ENCODE peak calls at places on chromosome 12, in nine cellular contexts. K, U, I, N, S, C, Y, B and J are unnamed samples.

GRCh38 chr12:124284368-124284767 is 10.5 kb upstream of the RFLNA start:
- DNase-seq in K (no peak), U (no peak), I (no peak), N (no peak), S (no peak), C (no peak), Y (no peak), B (no peak), J (no peak)

GRCh38 chr12:63982787-63983186 is 138.3 kb downstream of the SRGAP1 start:
- DNase-seq in K (no peak), U (no peak), I (no peak), N (no peak), S (no peak), C (no peak), Y (no peak), B (no peak), J (no peak)

GRCh38 chr12:112852127-112852526 is 54.6 kb upstream of the OAS1 start:
- DNase-seq in K (no peak), U (no peak), I (no peak), N (no peak), S (no peak), C (no peak), Y (no peak), B (no peak), J (peak)

GRCh38 chr12:54156578-54156977 is 32.2 kb downstream of the SMUG1 start:
- DNase-seq in K (no peak), U (no peak), I (no peak), N (no peak), S (no peak), C (no peak), Y (no peak), B (no peak), J (no peak)

GRCh38 chr12:75685826-75686225 is 174.4 kb upstream of the KRR1 start:
- DNase-seq in K (no peak), U (no peak), I (no peak), N (no peak), S (no peak), C (no peak), Y (no peak), B (no peak), J (no peak)

GRCh38 chr12:124264879-124265278 is 30.0 kb upstream of the RFLNA start:
- DNase-seq in K (no peak), U (no peak), I (no peak), N (no peak), S (no peak), C (no peak), Y (no peak), B (no peak), J (no peak)

GRCh38 chr12:25249951-25250738 is 584 bp downstream of the KRAS start:
- DNase-seq in K (peak), U (peak), I (peak), N (no peak), S (peak), C (peak), Y (peak), B (peak), J (peak)

GRCh38 chr12:88242161-88242925 is 100.2 kb downstream of the TMTC3 start:
- DNase-seq in K (peak), U (peak), I (no peak), N (peak), S (no peak), C (peak), Y (no peak), B (peak), J (peak)

GRCh38 chr12:70843363-70843762 is 77.2 kb downstream of the PTPRR start:
- DNase-seq in K (no peak), U (no peak), I (no peak), N (no peak), S (no peak), C (no peak), Y (no peak), B (no peak), J (no peak)

GRCh38 chr12:14833952-14834351 is 9.4 kb downstream of the ART4 start:
- DNase-seq in K (peak), U (no peak), I (no peak), N (no peak), S (no peak), C (no peak), Y (no peak), B (no peak), J (no peak)

GRCh38 chr12:6866920-6867406 is 368 bp upstream of the TPI1 start:
- DNase-seq in K (no peak), U (no peak), I (peak), N (no peak), S (no peak), C (no peak), Y (no peak), B (no peak), J (peak)

GRCh38 chr12:57992001-57992400 is 50.6 kb downstream of the ATP23 start:
- DNase-seq in K (no peak), U (no peak), I (no peak), N (no peak), S (no peak), C (no peak), Y (no peak), B (no peak), J (no peak)

GRCh38 chr12:15863258-15863835 is 18.8 kb upstream of the STRAP start:
- DNase-seq in K (no peak), U (no peak), I (no peak), N (no peak), S (peak), C (no peak), Y (no peak), B (no peak), J (no peak)

GRCh38 chr12:111202237-111202592 is 166.7 kb downstream of the PHETA1 start:
- DNase-seq in K (no peak), U (no peak), I (no peak), N (no peak), S (no peak), C (no peak), Y (no peak), B (no peak), J (no peak)

GRCh38 chr12:39935275-39935674 is 170.6 kb downstream of the SLC2A13 start:
- DNase-seq in K (peak), U (no peak), I (no peak), N (no peak), S (no peak), C (no peak), Y (no peak), B (peak), J (no peak)

GRCh38 chr12:97309921-97310320 is 152.7 kb upstream of the RMST start:
- DNase-seq in K (no peak), U (no peak), I (no peak), N (no peak), S (no peak), C (no peak), Y (no peak), B (no peak), J (no peak)

GRCh38 chr12:32804301-32804700 is 48.6 kb upstream of the YARS2 start:
- DNase-seq in K (no peak), U (no peak), I (no peak), N (no peak), S (no peak), C (no peak), Y (no peak), B (no peak), J (no peak)

GRCh38 chr12:49253033-49253623 is 11.8 kb upstream of the TUBA1C start:
- DNase-seq in K (peak), U (no peak), I (no peak), N (no peak), S (no peak), C (no peak), Y (no peak), B (no peak), J (no peak)

GRCh38 chr12:122133192-122133950 is 40.6 kb downstream of the IL31 start:
- DNase-seq in K (no peak), U (no peak), I (no peak), N (no peak), S (peak), C (no peak), Y (no peak), B (peak), J (no peak)

GRCh38 chr12:10362828-10363664 is 26.8 kb downstream of the KLRK1 start:
- DNase-seq in K (peak), U (no peak), I (no peak), N (no peak), S (peak), C (no peak), Y (no peak), B (peak), J (no peak)

GRCh38 chr12:90690120-90690519 is 264.9 kb downstream of the CCER1 start:
- DNase-seq in K (no peak), U (no peak), I (no peak), N (no peak), S (no peak), C (no peak), Y (no peak), B (no peak), J (no peak)

DNA sequence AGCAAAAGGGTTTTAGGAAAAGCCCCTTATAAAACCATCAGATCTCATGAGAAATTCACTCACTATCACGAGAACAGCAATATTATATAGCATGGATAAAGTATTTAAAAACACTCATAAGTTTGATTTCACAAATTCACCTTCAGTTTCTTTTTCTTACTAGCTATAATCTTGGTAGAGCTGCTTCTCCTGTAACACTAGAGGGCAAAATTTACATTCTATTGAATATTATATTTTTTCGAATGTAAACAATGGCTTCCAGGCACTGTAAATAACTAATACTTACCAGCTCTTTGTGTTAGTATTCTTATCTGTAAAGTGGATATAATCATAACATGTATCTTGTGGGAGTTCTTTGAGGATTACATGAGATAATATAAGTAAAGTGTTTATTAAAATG is 259.6 kb downstream of the CCER1 start:
- DNase-seq in K (no peak), U (no peak), I (no peak), N (no peak), S (no peak), C (no peak), Y (no peak), B (peak), J (no peak)
- TF ChIP-seq CTCF in K (no peak), U (no peak), I (no peak), N (no peak), S (no peak), C (no peak), Y (no peak), B (peak), J (no peak)

GRCh38 chr12:132602578-132603239 is 7.7 kb downstream of the LRCOL1 start:
- DNase-seq in K (no peak), U (no peak), I (peak), N (no peak), S (no peak), C (peak), Y (no peak), B (peak), J (no peak)
- H3K4me3 ChIP-seq in K (no peak), U (peak), I (peak), N (no peak), S (no peak), C (no peak), Y (no peak), B (no peak), J (no peak)

GRCh38 chr12:116958402-116959197 is 47.9 kb downstream of the FBXW8 start:
- DNase-seq in K (peak), U (no peak), I (no peak), N (no peak), S (no peak), C (no peak), Y (no peak), B (peak), J (no peak)

GRCh38 chr12:116959198-116959460 is 48.4 kb downstream of the FBXW8 start:
- DNase-seq in K (peak), U (no peak), I (no peak), N (no peak), S (no peak), C (no peak), Y (no peak), B (no peak), J (no peak)

GRCh38 chr12:116959845-116960514 is 49.2 kb downstream of the FBXW8 start:
- DNase-seq in K (peak), U (no peak), I (no peak), N (no peak), S (no peak), C (no peak), Y (no peak), B (no peak), J (no peak)

GRCh38 chr12:116954700-116955381 is 44.1 kb downstream of the FBXW8 start:
- DNase-seq in K (no peak), U (no peak), I (peak), N (no peak), S (no peak), C (no peak), Y (peak), B (peak), J (no peak)

DNA sequence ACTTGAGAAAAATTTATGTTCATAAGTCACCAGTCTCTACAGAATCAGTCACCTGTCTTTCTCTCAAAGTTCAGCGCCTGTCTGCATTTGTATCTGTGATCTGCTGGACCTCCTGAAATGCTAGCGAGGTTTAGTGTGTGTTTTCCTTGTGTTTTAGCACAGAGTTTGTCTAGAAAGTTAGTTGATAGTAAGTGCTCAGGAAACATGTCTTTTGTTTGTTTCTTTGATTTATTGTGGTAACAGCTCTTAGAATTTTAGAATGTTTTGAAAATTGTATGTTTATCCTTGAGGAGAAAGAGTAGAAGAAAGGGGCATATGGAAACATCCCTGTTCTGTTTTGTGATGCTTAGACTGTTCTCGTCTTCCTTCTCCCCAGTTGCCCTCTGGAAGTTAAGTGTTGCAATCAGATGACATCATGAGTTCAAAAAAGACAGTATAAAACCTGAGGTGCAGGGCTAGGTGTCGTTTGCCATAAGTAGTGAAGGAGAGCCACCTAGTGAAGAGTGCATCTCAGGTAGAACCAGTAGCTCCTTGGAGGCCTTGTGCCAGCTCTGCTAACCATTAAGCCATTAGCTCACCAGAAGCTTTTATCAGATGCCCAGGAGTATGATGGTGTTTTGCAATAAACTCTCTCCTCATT is 44.8 kb downstream of the FBXW8 start:
- DNase-seq in K (no peak), U (no peak), I (peak), N (no peak), S (peak), C (no peak), Y (peak), B (peak), J (no peak)
- TF ChIP-seq CTCF in K (no peak), U (peak), I (peak), N (no peak), S (peak), C (no peak), Y (peak), B (peak), J (no peak)

GRCh38 chr12:5429741-5430557 is 2.0 kb upstream of the NTF3 start:
- DNase-seq in K (no peak), U (no peak), I (no peak), N (no peak), S (peak), C (no peak), Y (no peak), B (no peak), J (no peak)
- H3K4me3 ChIP-seq in K (peak), U (peak), I (no peak), N (no peak), S (peak), C (no peak), Y (no peak), B (no peak), J (no peak)

DNA sequence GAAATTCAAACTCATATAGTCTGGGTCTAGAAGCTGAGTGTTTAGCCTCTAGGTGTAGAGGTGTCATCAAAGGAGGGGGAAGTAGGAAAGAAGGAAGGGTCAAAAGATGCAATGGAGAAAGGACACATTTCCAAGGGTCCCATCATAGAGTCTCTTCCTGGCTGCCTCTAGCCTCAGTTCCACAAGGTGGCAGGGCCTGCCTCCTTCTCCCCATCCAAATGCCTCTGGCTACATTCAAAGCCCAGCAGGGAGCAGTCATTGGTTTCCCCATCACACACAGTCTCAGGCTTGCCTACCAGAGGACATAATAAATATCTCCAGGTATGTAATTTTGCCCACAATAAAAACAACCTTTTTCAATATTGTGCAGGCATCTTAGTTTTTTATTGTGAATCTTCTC is 2.1 kb upstream of the CCT2 start:
- DNase-seq in K (no peak), U (no peak), I (no peak), N (no peak), S (peak), C (no peak), Y (no peak), B (no peak), J (no peak)
- TF ChIP-seq CTCF in K (no peak), U (no peak), I (no peak), N (peak), S (peak), C (no peak), Y (no peak), B (peak), J (no peak)

DNA sequence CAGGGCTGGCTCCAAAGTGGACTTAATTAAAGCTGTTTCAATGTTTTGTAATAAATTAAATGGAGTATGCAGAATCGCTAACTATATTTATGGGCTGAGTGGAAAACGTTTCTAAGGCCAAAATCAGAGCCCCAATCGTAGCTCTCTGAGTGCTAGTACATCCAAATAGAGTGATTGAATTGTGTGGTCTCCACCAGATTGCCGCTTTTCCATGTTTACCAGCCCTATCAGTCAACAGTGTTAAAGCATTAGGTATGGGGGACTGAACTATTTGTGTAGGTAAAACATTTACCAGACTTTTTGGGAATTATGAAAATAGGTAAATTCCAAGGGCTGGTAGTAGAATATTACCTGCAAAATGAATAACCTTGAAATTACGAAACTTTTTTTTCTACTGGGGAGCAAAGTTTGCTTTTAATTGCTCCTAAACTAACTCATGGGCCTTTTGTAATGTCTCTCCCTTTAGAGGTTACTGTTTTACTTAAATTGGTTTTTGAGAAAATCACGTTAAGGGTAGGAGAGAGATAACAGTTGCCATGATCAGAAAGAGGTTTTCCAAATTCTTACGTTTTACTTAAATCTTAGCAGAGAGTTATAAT is 28.0 kb upstream of the METAP2 start:
- DNase-seq in K (no peak), U (no peak), I (no peak), N (no peak), S (no peak), C (no peak), Y (no peak), B (no peak), J (no peak)
- H3K4me3 ChIP-seq in K (no peak), U (peak), I (no peak), N (no peak), S (peak), C (no peak), Y (no peak), B (no peak), J (no peak)

GRCh38 chr12:104290320-104290719 is 13.2 kb upstream of the EID3 start:
- DNase-seq in K (no peak), U (no peak), I (no peak), N (no peak), S (no peak), C (no peak), Y (no peak), B (no peak), J (no peak)

GRCh38 chr12:104285740-104286537 is 17.6 kb upstream of the EID3 start:
- DNase-seq in K (peak), U (no peak), I (peak), N (no peak), S (no peak), C (no peak), Y (no peak), B (no peak), J (no peak)

GRCh38 chr12:104290855-104291254 is 12.7 kb upstream of the EID3 start:
- DNase-seq in K (no peak), U (no peak), I (no peak), N (no peak), S (no peak), C (no peak), Y (no peak), B (no peak), J (no peak)

GRCh38 chr12:104288635-104289258 is 14.8 kb upstream of the EID3 start:
- DNase-seq in K (peak), U (peak), I (peak), N (no peak), S (peak), C (peak), Y (peak), B (peak), J (peak)

GRCh38 chr12:104286538-104287482 is 16.7 kb upstream of the EID3 start:
- DNase-seq in K (peak), U (peak), I (peak), N (peak), S (peak), C (peak), Y (peak), B (peak), J (peak)
- TF ChIP-seq CTCF in K (no peak), U (no peak), I (no peak), N (no peak), S (no peak), C (no peak), Y (peak), B (peak), J (no peak)

GRCh38 chr12:47094804-47095203 is 15.0 kb upstream of the AMIGO2 start:
- DNase-seq in K (peak), U (no peak), I (no peak), N (no peak), S (no peak), C (no peak), Y (no peak), B (no peak), J (no peak)
- H3K4me3 ChIP-seq in K (no peak), U (no peak), I (no peak), N (no peak), S (no peak), C (no peak), Y (no peak), B (no peak), J (no peak)